ENCODE peak calls at places on chromosomes 16 and 17, in five cellular contexts. L is MCF 10A, K is cardiac fibroblast, B is choroid plexus epithelial cell, X is nephron progenitor cell. H is an unnamed sample.

GRCh38 chr17:44591223-44591622 is 33.9 kb downstream of the FZD2 start:
- DNase-seq in X (no peak), K (peak; percentile 10), B (no peak), L (no peak), H (no peak)

GRCh38 chr16:21727344-21727743 is 63.6 kb downstream of the OTOA start:
- DNase-seq in K (no peak), L (no peak), B (no peak), X (no peak), H (no peak)

GRCh38 chr16:87924937-87925670 is 11.2 kb downstream of the CA5A start:
- DNase-seq in L (peak; percentile 48), X (no peak), B (no peak), K (no peak), H (no peak)

GRCh38 chr16:54511181-54511731 is 224.7 kb upstream of the IRX3 start:
- DNase-seq in B (peak; percentile 69), K (peak; percentile 88), X (no peak), L (no peak), H (no peak)

GRCh38 chr16:16007743-16008111 is 58.3 kb downstream of the ABCC1 start:
- DNase-seq in L (no peak), B (no peak), X (no peak), K (no peak), H (peak; percentile 42)

GRCh38 chr16:27108826-27109665 is 42.3 kb downstream of the C16orf82 start:
- DNase-seq in B (no peak), X (no peak), K (no peak), L (no peak), H (no peak)

GRCh38 chr17:299546-299945 is 53.1 kb downstream of the RPH3AL start:
- DNase-seq in L (no peak), X (no peak), K (no peak), B (no peak), H (no peak)

GRCh38 chr16:14458576-14458975 is 171.5 kb downstream of the PARN start:
- DNase-seq in B (no peak), L (no peak), K (no peak), X (no peak), H (no peak)

GRCh38 chr17:67528751-67529436 is 151.8 kb downstream of the PITPNC1 start:
- DNase-seq in K (peak; percentile 90), B (peak; percentile 73), X (peak; percentile 81), L (no peak), H (no peak)

GRCh38 chr17:68961204-68961893 is 6.2 kb upstream of the ABCA8 start:
- DNase-seq in B (no peak), L (no peak), K (no peak), X (no peak), H (no peak)
- TF ChIP-seq CTCF in B (no peak), L (no peak), K (no peak), X (no peak), H (no peak)

DNA sequence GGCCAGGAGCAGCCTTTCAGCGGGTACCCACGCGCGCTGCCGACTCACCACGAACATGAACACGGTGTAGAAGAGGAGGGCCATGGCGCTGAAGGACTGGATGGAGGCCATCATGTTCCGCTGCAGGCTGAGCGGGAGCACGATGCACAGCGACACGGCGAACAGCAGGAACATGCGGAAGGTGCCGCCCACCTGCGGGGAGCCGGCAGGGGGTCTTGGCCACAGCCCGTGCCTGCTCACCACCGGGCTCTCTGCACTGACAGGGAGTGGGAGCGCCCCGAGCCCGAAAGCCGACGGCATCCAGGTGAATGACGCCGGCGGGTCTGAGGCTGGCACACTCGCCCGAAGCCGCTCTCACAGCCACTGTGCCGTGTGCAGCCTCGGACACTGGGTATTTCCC is 13.0 kb downstream of the SLC38A10 start:
- DNase-seq in X (no peak), L (no peak), B (no peak), K (no peak), H (no peak)
- TF ChIP-seq CTCF in X (no peak), L (no peak), B (no peak), K (no peak), H (no peak)

GRCh38 chr17:49836111-49837030 is 11.5 kb downstream of the TAC4 start:
- DNase-seq in L (no peak), X (no peak), B (peak; percentile 62), K (peak; percentile 58), H (no peak)

GRCh38 chr17:49845210-49845782 is 2.6 kb downstream of the TAC4 start:
- DNase-seq in K (no peak), B (no peak), L (no peak), X (no peak), H (no peak)

GRCh38 chr17:49843774-49844350 is 4.0 kb downstream of the TAC4 start:
- DNase-seq in X (no peak), K (peak; percentile 33), L (peak; percentile 30), B (no peak), H (no peak)

GRCh38 chr17:49842846-49843245 is 5.0 kb downstream of the TAC4 start:
- DNase-seq in L (no peak), X (no peak), B (no peak), K (no peak), H (no peak)

DNA sequence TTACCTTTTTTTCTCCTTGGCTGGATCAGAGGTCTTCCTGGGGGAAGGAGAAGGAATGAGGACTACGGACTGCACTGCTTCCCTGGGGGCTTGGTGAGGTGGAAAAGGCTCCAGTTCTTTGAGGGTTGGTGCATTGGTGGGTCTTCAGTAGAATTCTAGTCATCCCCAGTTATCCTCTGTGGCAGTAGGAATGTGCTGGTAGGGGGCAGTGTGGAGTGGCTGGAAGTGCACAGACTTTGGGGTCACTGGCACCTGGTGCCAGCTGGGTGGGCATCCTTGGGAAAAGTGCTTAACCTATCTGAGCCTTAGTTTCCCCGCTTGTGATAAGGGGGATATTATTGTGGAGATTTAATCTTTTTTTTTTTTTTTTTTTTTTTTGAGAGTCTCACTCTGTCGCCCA is 6.3 kb downstream of the TAC4 start:
- DNase-seq in L (no peak), K (no peak), B (no peak), X (no peak), H (no peak)
- TF ChIP-seq CTCF in L (no peak), K (no peak), B (peak; percentile 25), X (no peak), H (no peak)

DNA sequence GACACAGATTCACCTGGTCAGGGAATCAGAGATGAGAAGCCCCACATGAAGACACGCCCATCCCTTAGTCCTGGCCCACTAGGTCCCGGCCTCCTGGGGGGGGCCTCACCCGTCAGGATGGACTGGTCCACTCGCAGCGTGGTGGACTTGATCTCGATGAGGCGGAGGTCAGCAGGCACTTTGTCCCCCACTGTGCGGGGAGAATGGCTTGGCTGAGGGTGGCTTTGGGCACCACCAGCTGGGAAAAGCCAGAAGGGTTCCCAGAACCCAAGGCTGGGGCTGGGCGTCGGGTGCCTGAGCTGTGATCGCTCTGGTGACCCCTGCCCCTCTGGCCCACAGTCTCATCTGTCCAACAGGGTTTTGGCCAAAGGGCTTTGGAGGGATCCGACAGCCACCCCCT is 13.7 kb downstream of the ATP2A3 start:
- DNase-seq in L (no peak), X (no peak), K (no peak), B (no peak), H (no peak)
- TF ChIP-seq CTCF in L (no peak), X (no peak), K (no peak), B (no peak), H (no peak)

GRCh38 chr16:1690810-1691209 is 12.7 kb downstream of the JPT2 start:
- DNase-seq in B (no peak), K (no peak), X (no peak), L (no peak), H (no peak)

GRCh38 chr16:1691276-1691675 is 13.2 kb downstream of the JPT2 start:
- DNase-seq in L (peak; percentile 48), X (no peak), K (peak; percentile 62), B (peak; percentile 58), H (no peak)

GRCh38 chr16:1689853-1690252 is 11.8 kb downstream of the JPT2 start:
- DNase-seq in X (no peak), K (no peak), L (no peak), B (no peak), H (no peak)

GRCh38 chr16:1688807-1689560 is 10.9 kb downstream of the JPT2 start:
- DNase-seq in L (peak; percentile 86), X (no peak), K (peak; percentile 87), B (peak; percentile 96), H (no peak)

DNA sequence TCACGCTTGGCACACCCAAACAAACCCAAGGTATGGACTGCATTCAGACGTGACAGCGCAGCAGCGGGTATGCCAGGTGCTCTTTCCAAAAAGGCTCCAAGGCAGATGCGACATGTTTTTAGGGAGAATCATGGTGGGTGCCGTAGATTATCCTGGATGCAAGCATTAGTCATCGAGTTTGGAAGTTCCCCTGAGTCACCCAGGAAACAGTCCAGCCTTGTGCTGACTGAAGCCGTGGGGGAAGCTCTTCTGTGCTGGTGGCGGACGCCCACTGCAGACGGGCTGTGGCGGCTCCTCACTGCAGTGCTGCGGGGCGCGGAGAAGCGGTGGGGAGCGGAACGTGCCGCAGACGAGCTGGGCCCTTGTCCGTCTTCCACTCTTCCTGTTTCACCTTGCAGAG is 13.9 kb downstream of the JPT2 start:
- DNase-seq in X (no peak), K (peak; percentile 93), B (peak; percentile 83), L (peak; percentile 91), H (no peak)
- TF ChIP-seq CTCF in X (no peak), K (no peak), B (no peak), L (no peak), H (no peak)

DNA sequence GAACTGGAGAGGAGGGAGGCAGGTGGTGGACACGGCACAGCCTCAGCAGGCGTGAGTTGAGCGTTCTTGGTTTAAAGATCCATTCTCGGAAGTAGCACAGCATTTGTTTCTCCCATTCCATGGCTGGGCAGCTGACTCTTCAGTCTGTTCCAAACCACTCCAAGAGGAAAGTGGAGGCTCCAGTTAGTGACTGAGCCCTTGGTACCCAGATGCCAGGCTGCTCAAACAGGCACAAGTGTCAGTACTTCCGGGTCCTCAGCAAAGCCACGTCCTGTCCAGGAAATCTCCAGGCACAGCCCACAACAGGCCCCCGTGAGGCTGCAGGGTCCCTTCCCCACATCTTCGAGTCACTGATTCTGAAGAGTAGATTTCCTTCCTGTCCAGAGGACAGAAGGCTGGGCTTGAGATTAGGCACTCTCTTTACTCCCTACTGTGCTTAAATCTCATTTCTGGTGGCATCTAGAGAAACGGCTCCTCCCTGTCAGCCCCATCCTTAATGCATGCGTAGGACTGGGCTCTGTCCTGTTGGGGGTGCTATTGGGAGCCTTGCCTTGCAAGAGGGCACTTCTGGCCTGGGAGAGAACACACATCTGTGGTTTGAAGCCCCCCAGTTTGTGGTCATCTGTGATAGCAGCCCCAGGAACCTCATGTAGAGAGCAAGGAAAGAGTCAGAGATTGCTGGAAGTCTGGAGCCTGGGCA is 39.7 kb upstream of the NAT9 start:
- DNase-seq in K (no peak), B (peak; percentile 13), L (no peak), X (no peak), H (no peak)
- TF ChIP-seq CTCF in K (no peak), B (peak; percentile 49), L (no peak), X (peak; percentile 22), H (no peak)